ENCODE peak calls at places on chromosomes 7 and 10, in four cellular contexts. One of them, this sample, is unnamed.

GRCh38 chr10:130257897-130258296 is 121.7 kb downstream of the GLRX3 start:
- DNase-seq in MM.1S: no peak
- DNase-seq in fibroblast of lung: no peak
- DNase-seq in Karpas-422: no peak
- DNase-seq in this sample: no peak

GRCh38 chr10:116521424-116522305 is 24.1 kb upstream of the PNLIP start:
- DNase-seq in MM.1S: peak; percentile 55
- DNase-seq in fibroblast of lung: peak; percentile 57
- DNase-seq in Karpas-422: peak; percentile 76
- DNase-seq in this sample: peak; percentile 58

GRCh38 chr7:114085592-114086490 is 167.0 kb upstream of the PPP1R3A start:
- DNase-seq in Karpas-422: no peak
- DNase-seq in fibroblast of lung: peak; percentile 94
- DNase-seq in MM.1S: peak; percentile 97
- DNase-seq in this sample: peak; percentile 83

GRCh38 chr10:86654411-86655172 is at the start of gene OPN4:
- DNase-seq in MM.1S: no peak
- DNase-seq in Karpas-422: no peak
- DNase-seq in fibroblast of lung: no peak
- DNase-seq in this sample: no peak

GRCh38 chr10:90621577-90621976 is 236.3 kb downstream of the HTR7 start:
- DNase-seq in Karpas-422: no peak
- DNase-seq in MM.1S: no peak
- DNase-seq in fibroblast of lung: peak; percentile 24
- DNase-seq in this sample: peak; percentile 8

GRCh38 chr10:32374605-32375004 is 27.6 kb upstream of the EPC1 start:
- DNase-seq in Karpas-422: no peak
- DNase-seq in MM.1S: no peak
- DNase-seq in fibroblast of lung: peak; percentile 15
- DNase-seq in this sample: no peak

GRCh38 chr10:132392184-132392800 is 4.7 kb upstream of the PWWP2B start:
- DNase-seq in Karpas-422: no peak
- DNase-seq in MM.1S: no peak
- DNase-seq in fibroblast of lung: no peak
- DNase-seq in this sample: no peak

GRCh38 chr10:71074176-71074755 is 138.1 kb upstream of the UNC5B start:
- DNase-seq in fibroblast of lung: no peak
- DNase-seq in Karpas-422: no peak
- DNase-seq in MM.1S: no peak
- DNase-seq in this sample: no peak

GRCh38 chr7:134645935-134646334 is 718 bp upstream of the BPGM start:
- DNase-seq in fibroblast of lung: peak; percentile 38
- DNase-seq in MM.1S: no peak
- DNase-seq in Karpas-422: peak; percentile 59
- DNase-seq in this sample: peak; percentile 83

GRCh38 chr7:120775703-120776265 is 82.2 kb downstream of the TSPAN12 start:
- DNase-seq in MM.1S: no peak
- DNase-seq in fibroblast of lung: no peak
- DNase-seq in Karpas-422: no peak
- DNase-seq in this sample: no peak

GRCh38 chr7:34225193-34225592 is 319.9 kb downstream of the BMPER start:
- DNase-seq in Karpas-422: no peak
- DNase-seq in MM.1S: no peak
- DNase-seq in fibroblast of lung: no peak
- DNase-seq in this sample: no peak

GRCh38 chr10:77605466-77605865 is 32.1 kb downstream of the KCNMA1 start:
- DNase-seq in MM.1S: no peak
- DNase-seq in Karpas-422: no peak
- DNase-seq in fibroblast of lung: no peak
- DNase-seq in this sample: peak; percentile 50

GRCh38 chr7:141097430-141097829 is 23.6 kb downstream of the TMEM178B start:
- DNase-seq in MM.1S: peak; percentile 54
- DNase-seq in Karpas-422: peak; percentile 65
- DNase-seq in fibroblast of lung: peak; percentile 5
- DNase-seq in this sample: peak; percentile 30

GRCh38 chr7:16695621-16696237 is 49.7 kb downstream of the BZW2 start:
- DNase-seq in Karpas-422: peak; percentile 51
- DNase-seq in MM.1S: peak; percentile 30
- DNase-seq in fibroblast of lung: peak; percentile 72
- DNase-seq in this sample: peak; percentile 76

GRCh38 chr7:27188666-27189559 is 3.9 kb upstream of the HOXA11 start:
- DNase-seq in fibroblast of lung: no peak
- DNase-seq in MM.1S: no peak
- DNase-seq in Karpas-422: no peak
- DNase-seq in this sample: no peak

GRCh38 chr7:17661982-17662585 is 278.2 kb downstream of the SNX13 start:
- DNase-seq in MM.1S: no peak
- DNase-seq in fibroblast of lung: no peak
- DNase-seq in Karpas-422: no peak
- DNase-seq in this sample: peak; percentile 38

GRCh38 chr7:78081344-78081743 is 282.8 kb downstream of the PHTF2 start:
- DNase-seq in fibroblast of lung: no peak
- DNase-seq in Karpas-422: no peak
- DNase-seq in MM.1S: no peak
- DNase-seq in this sample: no peak

DNA sequence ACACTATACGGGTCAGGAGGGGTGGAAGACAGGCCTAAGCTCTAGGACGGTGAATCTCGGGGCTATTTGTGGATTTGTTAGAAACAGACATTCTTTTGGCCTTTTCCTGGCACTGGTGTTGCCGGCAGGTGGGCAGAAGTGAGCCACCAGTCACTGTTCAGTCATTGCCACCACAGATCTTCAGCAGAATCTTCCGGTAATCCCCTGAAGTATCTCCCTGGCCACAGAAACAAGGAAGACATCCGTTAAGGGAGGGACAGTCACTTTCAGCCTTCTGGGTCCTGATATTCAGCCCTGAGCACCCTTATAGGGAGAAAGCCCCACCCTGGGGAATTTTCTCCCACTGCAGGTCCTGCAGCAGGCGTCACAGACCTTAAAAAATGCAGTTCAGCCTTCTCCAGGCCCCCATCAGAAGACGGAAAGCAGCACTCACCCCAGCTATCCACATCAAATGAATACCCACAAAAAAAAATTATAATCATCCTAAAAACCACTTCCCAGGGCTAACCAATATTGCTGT is 23.2 kb downstream of the PLAC9 start:
- DNase-seq in fibroblast of lung: no peak
- DNase-seq in Karpas-422: no peak
- DNase-seq in MM.1S: no peak
- DNase-seq in this sample: no peak
- H3K4me2 ChIP-seq in fibroblast of lung: peak overlapping the region; percentile 16
- H3K4me2 ChIP-seq in Karpas-422: no peak overlapping the region
- H3K4me2 ChIP-seq in MM.1S: no peak overlapping the region
- H3K4me2 ChIP-seq in this sample: peak overlapping the region; percentile 61

DNA sequence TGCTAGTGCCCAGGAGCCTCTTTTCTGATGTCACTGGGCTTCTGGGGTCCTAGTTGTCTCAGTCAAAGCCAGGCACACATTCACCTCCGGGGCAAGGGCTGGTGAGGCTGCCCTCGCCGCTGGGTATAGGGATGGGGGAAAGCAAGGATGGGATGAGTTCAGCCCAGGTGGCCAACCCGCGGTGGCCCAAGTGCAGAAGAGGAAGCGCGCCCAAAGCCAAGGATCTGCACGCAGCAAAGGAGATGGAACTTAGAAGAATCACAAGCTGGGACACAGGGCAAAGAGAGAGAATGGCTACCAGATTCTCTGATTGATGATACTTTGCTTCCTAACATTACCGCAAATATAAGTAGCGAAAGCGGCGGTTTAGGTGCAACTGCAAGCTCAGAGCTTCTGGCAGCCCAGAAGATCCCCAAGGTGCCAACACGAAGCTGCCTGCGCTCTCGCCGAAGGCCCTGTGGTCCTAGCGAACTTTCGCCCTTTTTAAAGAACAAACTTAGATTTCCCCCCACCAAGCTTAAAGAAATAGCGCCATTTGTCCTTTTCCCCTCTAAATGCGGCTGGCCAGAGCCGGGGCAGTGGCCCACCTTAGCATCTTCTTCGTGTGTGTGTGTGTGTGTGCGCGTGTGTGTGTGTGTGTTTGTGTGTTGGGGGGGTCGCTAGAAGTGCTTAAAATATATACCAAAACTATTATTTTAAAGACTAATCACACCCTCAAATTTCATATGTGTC is 911 bp upstream of the MKX start:
- DNase-seq in Karpas-422: no peak
- DNase-seq in MM.1S: no peak
- DNase-seq in fibroblast of lung: no peak
- DNase-seq in this sample: peak; percentile 40
- H3K4me2 ChIP-seq in Karpas-422: no peak overlapping the region
- H3K4me2 ChIP-seq in MM.1S: no peak overlapping the region
- H3K4me2 ChIP-seq in fibroblast of lung: peak overlapping the region; percentile 55
- H3K4me2 ChIP-seq in this sample: peak overlapping the region; percentile 91

GRCh38 chr10:128025951-128026350 is 100.3 kb downstream of the MKI67 start:
- DNase-seq in fibroblast of lung: no peak
- DNase-seq in MM.1S: no peak
- DNase-seq in Karpas-422: no peak
- DNase-seq in this sample: no peak
- H3K4me2 ChIP-seq in fibroblast of lung: no peak overlapping the region
- H3K4me2 ChIP-seq in MM.1S: peak overlapping the region; percentile 45
- H3K4me2 ChIP-seq in Karpas-422: no peak overlapping the region
- H3K4me2 ChIP-seq in this sample: no peak overlapping the region

GRCh38 chr10:62617702-62618451 is 186.6 kb upstream of the ADO start:
- DNase-seq in Karpas-422: no peak
- DNase-seq in fibroblast of lung: no peak
- DNase-seq in MM.1S: no peak
- DNase-seq in this sample: no peak
- H3K4me2 ChIP-seq in Karpas-422: peak overlapping the region; percentile 44
- H3K4me2 ChIP-seq in fibroblast of lung: no peak overlapping the region
- H3K4me2 ChIP-seq in MM.1S: no peak overlapping the region
- H3K4me2 ChIP-seq in this sample: no peak overlapping the region

GRCh38 chr10:5709865-5710264 is 25.2 kb downstream of the TASOR2 start:
- DNase-seq in MM.1S: no peak
- DNase-seq in fibroblast of lung: no peak
- DNase-seq in Karpas-422: no peak
- DNase-seq in this sample: no peak
- H3K4me2 ChIP-seq in MM.1S: no peak overlapping the region
- H3K4me2 ChIP-seq in fibroblast of lung: no peak overlapping the region
- H3K4me2 ChIP-seq in Karpas-422: peak overlapping the region; percentile 71
- H3K4me2 ChIP-seq in this sample: no peak overlapping the region

GRCh38 chr10:88918506-88918905 is 34.1 kb downstream of the ACTA2 start:
- DNase-seq in fibroblast of lung: no peak
- DNase-seq in Karpas-422: no peak
- DNase-seq in MM.1S: no peak
- DNase-seq in this sample: no peak
- H3K4me2 ChIP-seq in fibroblast of lung: no peak overlapping the region
- H3K4me2 ChIP-seq in Karpas-422: no peak overlapping the region
- H3K4me2 ChIP-seq in MM.1S: no peak overlapping the region
- H3K4me2 ChIP-seq in this sample: no peak overlapping the region

GRCh38 chr10:103890194-103890658 is 27.8 kb downstream of the STN1 start:
- DNase-seq in Karpas-422: no peak
- DNase-seq in MM.1S: no peak
- DNase-seq in fibroblast of lung: no peak
- DNase-seq in this sample: peak; percentile 34

GRCh38 chr10:103890688-103891087 is 27.3 kb downstream of the STN1 start:
- DNase-seq in Karpas-422: no peak
- DNase-seq in fibroblast of lung: no peak
- DNase-seq in MM.1S: no peak
- DNase-seq in this sample: no peak

GRCh38 chr10:103889121-103889720 is 28.8 kb downstream of the STN1 start:
- DNase-seq in Karpas-422: no peak
- DNase-seq in fibroblast of lung: no peak
- DNase-seq in MM.1S: no peak
- DNase-seq in this sample: no peak

GRCh38 chr10:103885617-103886016 is 30.2 kb upstream of the SH3PXD2A start:
- DNase-seq in Karpas-422: no peak
- DNase-seq in fibroblast of lung: peak; percentile 33
- DNase-seq in MM.1S: no peak
- DNase-seq in this sample: peak; percentile 73

DNA sequence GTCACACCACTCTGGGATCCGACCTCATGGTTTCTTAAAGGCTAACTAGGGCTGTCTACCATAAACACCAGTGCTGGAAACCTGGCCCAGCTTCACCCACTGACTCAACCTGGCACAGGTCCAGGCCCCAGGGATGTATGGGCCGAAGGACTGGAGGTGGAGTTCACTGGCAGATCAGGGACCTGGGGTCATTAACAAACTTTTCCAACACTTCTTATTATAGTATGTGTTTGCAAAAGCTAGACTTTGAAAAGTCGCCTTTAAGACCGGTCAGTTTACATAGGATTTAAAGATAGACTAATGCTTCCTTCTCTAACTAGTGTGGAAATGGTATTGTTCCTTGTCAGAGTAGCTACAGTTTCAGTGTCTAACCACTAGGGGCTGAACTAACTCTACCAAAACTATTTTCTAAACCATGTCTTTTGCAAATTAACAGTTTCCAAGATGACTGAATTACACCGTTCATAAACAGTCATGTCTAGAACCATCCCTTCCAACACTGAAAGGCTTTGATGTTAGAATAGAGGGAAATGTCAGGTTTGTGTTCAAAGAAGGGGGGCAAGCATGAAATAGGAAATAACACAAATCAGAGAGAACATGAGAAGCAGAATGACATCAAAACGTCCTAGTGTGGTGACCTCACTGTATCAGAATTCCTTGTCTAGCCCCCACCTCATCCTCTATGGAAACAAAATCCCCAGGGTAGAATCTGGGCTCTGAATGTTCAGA is 29.7 kb downstream of the STN1 start:
- DNase-seq in Karpas-422: peak; percentile 78
- DNase-seq in MM.1S: peak; percentile 45
- DNase-seq in fibroblast of lung: peak; percentile 96
- DNase-seq in this sample: peak; percentile 90
- H3K4me2 ChIP-seq in Karpas-422: no peak overlapping the region
- H3K4me2 ChIP-seq in MM.1S: no peak overlapping the region
- H3K4me2 ChIP-seq in fibroblast of lung: peak overlapping the region; percentile 67
- H3K4me2 ChIP-seq in this sample: peak overlapping the region; percentile 43

DNA sequence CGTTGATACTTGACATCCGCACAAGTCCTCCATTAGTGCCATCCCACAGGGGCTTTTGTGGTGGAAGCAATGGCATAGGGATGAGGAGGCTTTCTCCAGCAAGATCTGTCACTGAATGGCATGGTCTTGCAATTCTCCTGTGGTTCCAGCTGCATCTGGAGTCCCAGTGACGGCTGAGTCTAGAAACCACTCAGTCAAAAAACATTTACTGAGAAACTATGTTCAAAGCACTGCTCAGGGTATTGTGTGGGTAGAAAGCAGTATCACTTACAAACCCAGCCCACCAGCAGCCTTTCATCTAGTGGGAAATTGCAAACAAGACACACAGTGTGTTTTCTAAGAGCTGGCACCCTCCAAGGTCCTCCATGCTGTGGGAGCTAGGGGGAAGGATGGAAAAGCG is 135.0 kb upstream of the YAE1 start:
- DNase-seq in Karpas-422: no peak
- DNase-seq in fibroblast of lung: no peak
- DNase-seq in MM.1S: no peak
- DNase-seq in this sample: no peak
- H3K4me2 ChIP-seq in Karpas-422: no peak overlapping the region
- H3K4me2 ChIP-seq in fibroblast of lung: no peak overlapping the region
- H3K4me2 ChIP-seq in MM.1S: no peak overlapping the region
- H3K4me2 ChIP-seq in this sample: no peak overlapping the region